ENCODE peak calls at places on chromosome 16, in four cellular contexts. One of them, this sample, is unnamed.

GRCh38 chr16:1007284-1007850 is 25.8 kb downstream of the SOX8 start:
- DNase-seq in WTC11: no peak
- DNase-seq in K562: no peak
- DNase-seq in GM12878: no peak
- DNase-seq in this sample: no peak

GRCh38 chr16:30010817-30011504 is at the start of gene DOC2A:
- DNase-seq in WTC11: peak; percentile 73
- DNase-seq in K562: no peak
- DNase-seq in GM12878: no peak
- DNase-seq in this sample: no peak

GRCh38 chr16:88809068-88809675 is 2.6 kb downstream of the APRT start:
- DNase-seq in WTC11: no peak
- DNase-seq in K562: no peak
- DNase-seq in GM12878: no peak
- DNase-seq in this sample: no peak

GRCh38 chr16:56930516-56931252 is 1.3 kb upstream of the HERPUD1 start:
- DNase-seq in WTC11: peak; percentile 39
- DNase-seq in K562: no peak
- DNase-seq in GM12878: no peak
- DNase-seq in this sample: no peak

GRCh38 chr16:89895482-89896250 is 22.3 kb downstream of the TCF25 start:
- DNase-seq in WTC11: no peak
- DNase-seq in K562: no peak
- DNase-seq in GM12878: no peak
- DNase-seq in this sample: no peak

GRCh38 chr16:62477796-62478195 is 441.6 kb upstream of the CDH8 start:
- DNase-seq in WTC11: no peak
- DNase-seq in K562: no peak
- DNase-seq in GM12878: no peak
- DNase-seq in this sample: no peak

GRCh38 chr16:72921620-72922019 is 126.3 kb downstream of the ZFHX3 start:
- DNase-seq in WTC11: no peak
- DNase-seq in K562: no peak
- DNase-seq in GM12878: no peak
- DNase-seq in this sample: no peak

GRCh38 chr16:4048481-4048880 is 67.8 kb downstream of the ADCY9 start:
- DNase-seq in WTC11: no peak
- DNase-seq in K562: no peak
- DNase-seq in GM12878: no peak
- DNase-seq in this sample: no peak

GRCh38 chr16:71536752-71537499 is 10.7 kb downstream of the CHST4 start:
- DNase-seq in WTC11: no peak
- DNase-seq in K562: no peak
- DNase-seq in GM12878: no peak
- DNase-seq in this sample: no peak

GRCh38 chr16:53511084-53511402 is 8.0 kb upstream of the AKTIP start:
- DNase-seq in WTC11: no peak
- DNase-seq in K562: no peak
- DNase-seq in GM12878: no peak
- DNase-seq in this sample: no peak

GRCh38 chr16:53510704-53511070 is 7.7 kb upstream of the AKTIP start:
- DNase-seq in WTC11: no peak
- DNase-seq in K562: no peak
- DNase-seq in GM12878: no peak
- DNase-seq in this sample: no peak

GRCh38 chr16:53507464-53508180 is 4.6 kb upstream of the AKTIP start:
- DNase-seq in WTC11: no peak
- DNase-seq in K562: peak; percentile 13
- DNase-seq in GM12878: no peak
- DNase-seq in this sample: no peak

GRCh38 chr16:53511403-53512280 is 8.6 kb upstream of the AKTIP start:
- DNase-seq in WTC11: no peak
- DNase-seq in K562: no peak
- DNase-seq in GM12878: no peak
- DNase-seq in this sample: peak; percentile 98

GRCh38 chr16:53509906-53510703 is 7.1 kb upstream of the AKTIP start:
- DNase-seq in WTC11: peak; percentile 57
- DNase-seq in K562: peak; percentile 75
- DNase-seq in GM12878: no peak
- DNase-seq in this sample: peak; percentile 67
- TF ChIP-seq ETV6 in WTC11: no peak
- TF ChIP-seq ETV6 in K562: no peak
- TF ChIP-seq ETV6 in GM12878: no peak
- TF ChIP-seq ETV6 in this sample: no peak

GRCh38 chr16:74605746-74606520 is 981 bp downstream of the GLG1 start:
- DNase-seq in WTC11: no peak
- DNase-seq in K562: no peak
- DNase-seq in GM12878: no peak
- DNase-seq in this sample: no peak

GRCh38 chr16:74608381-74608780 is 1.5 kb upstream of the GLG1 start:
- DNase-seq in WTC11: no peak
- DNase-seq in K562: no peak
- DNase-seq in GM12878: no peak
- DNase-seq in this sample: no peak

GRCh38 chr16:74606521-74607309 is at the start of gene GLG1:
- DNase-seq in WTC11: peak; percentile 90
- DNase-seq in K562: peak; percentile 90
- DNase-seq in GM12878: peak; percentile 51
- DNase-seq in this sample: peak; percentile 85

GRCh38 chr16:74607967-74608356 is 1.0 kb upstream of the GLG1 start:
- DNase-seq in WTC11: peak; percentile 33
- DNase-seq in K562: no peak
- DNase-seq in GM12878: no peak
- DNase-seq in this sample: no peak

DNA sequence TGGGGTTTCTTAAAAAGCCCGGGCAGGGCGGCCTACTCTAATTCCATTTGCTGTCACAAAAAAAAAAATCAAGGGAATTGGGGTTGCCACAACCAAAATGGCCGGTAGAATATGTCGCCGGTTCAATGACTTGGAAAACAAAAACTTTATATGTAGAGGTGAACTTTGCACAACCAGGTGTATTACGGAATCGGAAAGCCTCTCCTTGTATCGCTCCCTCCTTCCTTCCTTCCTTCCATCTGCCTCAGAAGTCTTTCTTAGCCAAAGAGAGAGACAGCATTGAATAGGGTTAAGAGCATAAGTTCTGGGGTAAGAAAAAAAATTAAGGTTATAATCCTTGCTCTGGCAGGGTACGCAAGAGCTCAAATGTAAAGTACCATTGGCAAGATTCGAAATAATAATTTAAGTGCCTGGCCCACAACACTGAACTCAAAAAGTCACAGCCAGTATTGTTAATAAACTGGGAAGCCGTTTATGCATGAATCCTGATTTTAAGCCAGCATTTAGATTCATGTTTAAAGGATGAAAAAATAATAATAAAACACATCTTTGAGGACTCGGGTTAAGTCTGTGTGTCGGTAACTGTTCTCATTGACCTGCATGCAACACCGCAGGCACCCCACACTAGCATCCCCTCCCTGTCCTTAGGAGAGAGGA is 524 bp upstream of the GLG1 start:
- DNase-seq in WTC11: no peak
- DNase-seq in K562: no peak
- DNase-seq in GM12878: no peak
- DNase-seq in this sample: peak; percentile 68
- TF ChIP-seq ETV6 in WTC11: no peak
- TF ChIP-seq ETV6 in K562: no peak
- TF ChIP-seq ETV6 in GM12878: peak; percentile 14
- TF ChIP-seq ETV6 in this sample: no peak

GRCh38 chr16:49337814-49338350 is 35.7 kb upstream of the C16orf78 start:
- DNase-seq in WTC11: no peak
- DNase-seq in K562: no peak
- DNase-seq in GM12878: no peak
- DNase-seq in this sample: no peak
- TF ChIP-seq ETV6 in WTC11: no peak
- TF ChIP-seq ETV6 in K562: no peak
- TF ChIP-seq ETV6 in GM12878: no peak
- TF ChIP-seq ETV6 in this sample: no peak

GRCh38 chr16:21602785-21603184 is 3.4 kb downstream of the METTL9 start:
- DNase-seq in WTC11: no peak
- DNase-seq in K562: no peak
- DNase-seq in GM12878: no peak
- DNase-seq in this sample: no peak

GRCh38 chr16:21599994-21600773 is 807 bp downstream of the METTL9 start:
- DNase-seq in WTC11: no peak
- DNase-seq in K562: peak; percentile 33
- DNase-seq in GM12878: peak; percentile 17
- DNase-seq in this sample: peak; percentile 63

GRCh38 chr16:21597571-21598030 is 1.8 kb upstream of the METTL9 start:
- DNase-seq in WTC11: no peak
- DNase-seq in K562: no peak
- DNase-seq in GM12878: no peak
- DNase-seq in this sample: peak; percentile 50

GRCh38 chr16:21599158-21599993 is at the start of gene METTL9:
- DNase-seq in WTC11: peak; percentile 92
- DNase-seq in K562: peak; percentile 96
- DNase-seq in GM12878: peak; percentile 73
- DNase-seq in this sample: peak; percentile 94

GRCh38 chr16:21598676-21599157 is 660 bp upstream of the METTL9 start:
- DNase-seq in WTC11: peak; percentile 24
- DNase-seq in K562: peak; percentile 20
- DNase-seq in GM12878: no peak
- DNase-seq in this sample: no peak
- TF ChIP-seq ETV6 in WTC11: no peak
- TF ChIP-seq ETV6 in K562: no peak
- TF ChIP-seq ETV6 in GM12878: no peak
- TF ChIP-seq ETV6 in this sample: no peak

GRCh38 chr16:67845291-67846062 is 1.3 kb upstream of the NUTF2 start:
- DNase-seq in WTC11: no peak
- DNase-seq in K562: no peak
- DNase-seq in GM12878: no peak
- DNase-seq in this sample: no peak

GRCh38 chr16:67846320-67847063 is at the start of gene NUTF2:
- DNase-seq in WTC11: peak; percentile 98
- DNase-seq in K562: peak; percentile 96
- DNase-seq in GM12878: peak; percentile 85
- DNase-seq in this sample: peak; percentile 98

GRCh38 chr16:67848118-67848517 is 625 bp upstream of the CENPT start:
- DNase-seq in WTC11: no peak
- DNase-seq in K562: no peak
- DNase-seq in GM12878: no peak
- DNase-seq in this sample: no peak

GRCh38 chr16:67846063-67846319 is 742 bp upstream of the NUTF2 start:
- DNase-seq in WTC11: no peak
- DNase-seq in K562: no peak
- DNase-seq in GM12878: no peak
- DNase-seq in this sample: no peak

DNA sequence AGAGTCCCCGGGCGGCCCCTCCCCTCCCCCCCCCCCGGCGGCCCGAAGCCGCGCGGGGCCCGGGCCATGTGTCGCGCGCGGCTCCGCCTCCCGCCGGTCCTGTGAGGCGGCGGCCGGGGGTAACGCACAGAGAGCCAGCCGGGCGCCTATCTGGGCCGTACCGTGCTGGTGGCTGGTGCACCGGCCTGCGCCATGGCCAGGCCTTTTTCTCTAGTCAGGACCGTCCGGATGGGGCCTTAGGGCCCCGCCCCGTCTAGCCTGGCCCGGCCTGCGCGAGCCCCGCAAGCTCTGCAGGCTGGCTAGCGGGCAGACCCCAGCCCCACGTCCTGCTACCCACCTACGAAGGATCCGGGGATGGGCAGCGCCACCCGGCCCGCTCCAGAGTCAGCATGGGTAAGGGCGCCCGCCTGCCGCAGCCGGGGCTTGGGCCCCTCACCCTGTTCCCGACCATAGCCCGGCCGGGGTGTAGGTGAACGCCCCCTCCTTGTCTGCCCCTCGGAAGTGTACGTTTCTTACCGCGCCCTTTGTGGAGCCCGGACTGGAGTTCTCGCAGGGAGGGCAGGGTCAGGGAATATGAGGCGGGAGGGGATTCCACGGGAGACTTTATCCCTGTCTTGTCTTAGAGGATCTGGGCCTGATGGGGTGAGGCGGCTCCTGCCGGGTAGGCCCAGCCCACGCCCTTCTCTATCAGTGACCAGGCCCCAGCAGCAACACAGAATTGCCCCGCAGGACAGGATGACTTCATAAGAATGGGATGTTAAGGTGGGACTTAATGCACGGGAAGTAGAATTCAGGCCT is at the start of gene CENPT:
- DNase-seq in WTC11: no peak
- DNase-seq in K562: peak; percentile 83
- DNase-seq in GM12878: no peak
- DNase-seq in this sample: peak; percentile 70
- TF ChIP-seq ETV6 in WTC11: no peak
- TF ChIP-seq ETV6 in K562: peak; percentile 31
- TF ChIP-seq ETV6 in GM12878: no peak
- TF ChIP-seq ETV6 in this sample: peak; percentile 43

GRCh38 chr16:85615852-85616607 is 2.9 kb downstream of the GSE1 start:
- DNase-seq in WTC11: peak; percentile 92
- DNase-seq in K562: peak; percentile 81
- DNase-seq in GM12878: peak; percentile 47
- DNase-seq in this sample: peak; percentile 64

GRCh38 chr16:85612801-85613608 is at the start of gene GSE1:
- DNase-seq in WTC11: peak; percentile 96
- DNase-seq in K562: peak; percentile 92
- DNase-seq in GM12878: peak; percentile 57
- DNase-seq in this sample: peak; percentile 96

GRCh38 chr16:85615014-85615851 is 2.1 kb downstream of the GSE1 start:
- DNase-seq in WTC11: peak; percentile 67
- DNase-seq in K562: no peak
- DNase-seq in GM12878: no peak
- DNase-seq in this sample: peak; percentile 79

GRCh38 chr16:85613609-85614337 is 651 bp downstream of the GSE1 start:
- DNase-seq in WTC11: peak; percentile 76
- DNase-seq in K562: peak; percentile 88
- DNase-seq in GM12878: no peak
- DNase-seq in this sample: peak; percentile 46

GRCh38 chr16:85614338-85615013 is 1.4 kb downstream of the GSE1 start:
- DNase-seq in WTC11: no peak
- DNase-seq in K562: no peak
- DNase-seq in GM12878: no peak
- DNase-seq in this sample: no peak
- TF ChIP-seq ETV6 in WTC11: no peak
- TF ChIP-seq ETV6 in K562: no peak
- TF ChIP-seq ETV6 in GM12878: no peak
- TF ChIP-seq ETV6 in this sample: no peak

This sample was measured in HepG2.